ENCODE peak calls at places on chromosome 5, in nine cellular contexts. One of them, this sample, is unnamed.

GRCh38 chr5:124678478-124678877 is 68.0 kb downstream of the ZNF608 start:
- DNase-seq in lung: no peak
- DNase-seq in dorsolateral prefrontal cortex: no peak
- DNase-seq in heart left ventricle: peak
- DNase-seq in K562: no peak
- DNase-seq in coronary artery: no peak
- DNase-seq in hepatocyte: no peak
- DNase-seq in AG04450: no peak
- DNase-seq in fibroblast of lung: no peak
- DNase-seq in this sample: no peak

GRCh38 chr5:181246276-181247050 is 2.8 kb upstream of the RACK1 start:
- DNase-seq in lung: peak
- DNase-seq in dorsolateral prefrontal cortex: peak
- DNase-seq in heart left ventricle: peak
- DNase-seq in K562: peak
- DNase-seq in coronary artery: peak
- DNase-seq in hepatocyte: peak
- DNase-seq in AG04450: peak
- DNase-seq in fibroblast of lung: peak
- DNase-seq in this sample: peak

GRCh38 chr5:94613583-94613982 is 4.8 kb downstream of the KIAA0825 start:
- DNase-seq in lung: no peak
- DNase-seq in dorsolateral prefrontal cortex: no peak
- DNase-seq in heart left ventricle: no peak
- DNase-seq in K562: no peak
- DNase-seq in coronary artery: no peak
- DNase-seq in hepatocyte: peak
- DNase-seq in AG04450: no peak
- DNase-seq in fibroblast of lung: peak
- DNase-seq in this sample: no peak

GRCh38 chr5:40688127-40688756 is 8.5 kb downstream of the PTGER4 start:
- DNase-seq in lung: peak
- DNase-seq in dorsolateral prefrontal cortex: peak
- DNase-seq in heart left ventricle: peak
- DNase-seq in K562: peak
- DNase-seq in coronary artery: peak
- DNase-seq in hepatocyte: peak
- DNase-seq in AG04450: peak
- DNase-seq in fibroblast of lung: peak
- DNase-seq in this sample: peak

GRCh38 chr5:164235176-164235914 is 729.9 kb downstream of the MAT2B start:
- DNase-seq in lung: no peak
- DNase-seq in dorsolateral prefrontal cortex: no peak
- DNase-seq in heart left ventricle: no peak
- DNase-seq in K562: no peak
- DNase-seq in coronary artery: no peak
- DNase-seq in hepatocyte: peak
- DNase-seq in AG04450: peak
- DNase-seq in fibroblast of lung: peak
- DNase-seq in this sample: no peak

GRCh38 chr5:78907255-78907886 is 77.7 kb downstream of the ARSB start:
- DNase-seq in lung: no peak
- DNase-seq in dorsolateral prefrontal cortex: no peak
- DNase-seq in heart left ventricle: peak
- DNase-seq in K562: no peak
- DNase-seq in coronary artery: no peak
- DNase-seq in hepatocyte: peak
- DNase-seq in AG04450: peak
- DNase-seq in fibroblast of lung: peak
- DNase-seq in this sample: no peak

GRCh38 chr5:27437594-27438200 is 399.3 kb upstream of the CDH9 start:
- DNase-seq in lung: no peak
- DNase-seq in dorsolateral prefrontal cortex: no peak
- DNase-seq in heart left ventricle: no peak
- DNase-seq in K562: no peak
- DNase-seq in coronary artery: no peak
- DNase-seq in hepatocyte: no peak
- DNase-seq in AG04450: no peak
- DNase-seq in fibroblast of lung: peak
- DNase-seq in this sample: no peak

GRCh38 chr5:104951829-104952228 is 1389.2 kb upstream of the NUDT12 start:
- DNase-seq in lung: no peak
- DNase-seq in dorsolateral prefrontal cortex: no peak
- DNase-seq in heart left ventricle: no peak
- DNase-seq in K562: no peak
- DNase-seq in coronary artery: no peak
- DNase-seq in hepatocyte: no peak
- DNase-seq in AG04450: no peak
- DNase-seq in fibroblast of lung: no peak
- DNase-seq in this sample: no peak

GRCh38 chr5:34007116-34007674 is 655 bp downstream of the AMACR start:
- DNase-seq in lung: no peak
- DNase-seq in dorsolateral prefrontal cortex: no peak
- DNase-seq in heart left ventricle: no peak
- DNase-seq in K562: no peak
- DNase-seq in coronary artery: no peak
- DNase-seq in hepatocyte: no peak
- DNase-seq in AG04450: no peak
- DNase-seq in fibroblast of lung: no peak
- DNase-seq in this sample: no peak

GRCh38 chr5:34005211-34005610 is 2.6 kb downstream of the AMACR start:
- DNase-seq in lung: no peak
- DNase-seq in dorsolateral prefrontal cortex: no peak
- DNase-seq in heart left ventricle: no peak
- DNase-seq in K562: no peak
- DNase-seq in coronary artery: no peak
- DNase-seq in hepatocyte: no peak
- DNase-seq in AG04450: no peak
- DNase-seq in fibroblast of lung: peak
- DNase-seq in this sample: no peak

GRCh38 chr5:34009610-34010009 is 1.8 kb upstream of the AMACR start:
- DNase-seq in lung: no peak
- DNase-seq in dorsolateral prefrontal cortex: no peak
- DNase-seq in heart left ventricle: no peak
- DNase-seq in K562: no peak
- DNase-seq in coronary artery: no peak
- DNase-seq in hepatocyte: no peak
- DNase-seq in AG04450: no peak
- DNase-seq in fibroblast of lung: no peak
- DNase-seq in this sample: no peak

GRCh38 chr5:34008721-34009120 is 871 bp upstream of the AMACR start:
- DNase-seq in lung: no peak
- DNase-seq in dorsolateral prefrontal cortex: no peak
- DNase-seq in heart left ventricle: no peak
- DNase-seq in K562: no peak
- DNase-seq in coronary artery: no peak
- DNase-seq in hepatocyte: no peak
- DNase-seq in AG04450: no peak
- DNase-seq in fibroblast of lung: no peak
- DNase-seq in this sample: no peak

DNA sequence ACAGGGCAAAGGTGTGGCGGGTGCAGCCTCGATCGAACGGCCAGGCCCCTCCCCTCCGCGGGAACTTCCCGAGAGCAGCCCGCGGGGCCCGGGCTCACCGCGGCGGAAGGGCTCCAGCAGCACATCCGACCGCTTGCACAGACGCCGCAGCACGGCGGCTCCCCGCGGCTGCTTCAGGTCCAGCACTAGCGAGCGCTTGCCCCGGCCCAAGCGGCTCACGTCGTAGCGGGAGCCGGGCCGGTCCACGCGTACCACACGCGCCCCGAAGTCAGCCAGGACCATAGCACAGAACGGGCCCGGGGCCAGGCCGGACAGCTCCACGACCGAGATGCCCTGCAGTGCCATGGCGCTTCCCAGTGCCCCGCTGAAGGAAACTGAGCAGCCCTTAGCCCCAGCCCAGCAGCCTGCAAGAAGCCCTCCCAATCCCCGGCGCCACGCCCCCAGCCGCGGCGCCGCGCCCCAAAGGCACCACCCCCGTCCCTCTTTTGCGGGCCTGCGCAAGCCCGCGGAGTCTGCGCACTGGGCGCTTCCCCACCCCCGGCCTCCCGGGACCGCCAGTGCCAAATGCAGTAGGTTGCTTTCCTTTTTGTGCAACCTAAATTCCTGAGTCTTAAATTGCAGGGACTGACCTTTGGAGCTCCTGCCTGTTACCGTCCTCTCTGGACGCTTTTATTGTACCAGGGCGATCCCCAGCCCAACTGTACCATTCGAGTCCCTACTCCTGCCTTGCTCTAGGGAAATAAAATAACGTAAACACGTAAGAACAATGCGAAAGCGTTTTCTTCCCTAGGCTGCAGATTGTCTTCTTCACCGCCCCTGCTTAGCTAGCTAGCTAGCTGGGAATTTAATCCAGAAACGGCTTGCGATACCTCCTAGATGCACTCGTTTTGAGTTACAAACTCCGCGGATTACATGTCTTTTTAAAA is at the start of gene AMACR:
- DNase-seq in lung: peak
- DNase-seq in dorsolateral prefrontal cortex: peak
- DNase-seq in heart left ventricle: peak
- DNase-seq in K562: peak
- DNase-seq in coronary artery: peak
- DNase-seq in hepatocyte: peak
- DNase-seq in AG04450: peak
- DNase-seq in fibroblast of lung: peak
- DNase-seq in this sample: peak
- TF ChIP-seq CTCF in lung: no peak
- TF ChIP-seq CTCF in dorsolateral prefrontal cortex: peak
- TF ChIP-seq CTCF in heart left ventricle: no peak
- TF ChIP-seq CTCF in K562: peak
- TF ChIP-seq CTCF in coronary artery: no peak
- TF ChIP-seq CTCF in hepatocyte: no peak
- TF ChIP-seq CTCF in AG04450: peak
- TF ChIP-seq CTCF in fibroblast of lung: no peak
- TF ChIP-seq CTCF in this sample: no peak

GRCh38 chr5:139381837-139382361 is 1.2 kb downstream of the SLC23A1 start:
- DNase-seq in lung: no peak
- DNase-seq in dorsolateral prefrontal cortex: no peak
- DNase-seq in heart left ventricle: no peak
- DNase-seq in K562: no peak
- DNase-seq in coronary artery: peak
- DNase-seq in hepatocyte: no peak
- DNase-seq in AG04450: no peak
- DNase-seq in fibroblast of lung: no peak
- DNase-seq in this sample: no peak

GRCh38 chr5:139383993-139384590 is 995 bp upstream of the SLC23A1 start:
- DNase-seq in lung: no peak
- DNase-seq in dorsolateral prefrontal cortex: no peak
- DNase-seq in heart left ventricle: no peak
- DNase-seq in K562: no peak
- DNase-seq in coronary artery: peak
- DNase-seq in hepatocyte: no peak
- DNase-seq in AG04450: no peak
- DNase-seq in fibroblast of lung: no peak
- DNase-seq in this sample: no peak

GRCh38 chr5:139383275-139383992 is at the start of gene SLC23A1:
- DNase-seq in lung: no peak
- DNase-seq in dorsolateral prefrontal cortex: no peak
- DNase-seq in heart left ventricle: no peak
- DNase-seq in K562: no peak
- DNase-seq in coronary artery: peak
- DNase-seq in hepatocyte: peak
- DNase-seq in AG04450: no peak
- DNase-seq in fibroblast of lung: no peak
- DNase-seq in this sample: no peak

GRCh38 chr5:139382371-139382770 is 726 bp downstream of the SLC23A1 start:
- DNase-seq in lung: no peak
- DNase-seq in dorsolateral prefrontal cortex: no peak
- DNase-seq in heart left ventricle: no peak
- DNase-seq in K562: no peak
- DNase-seq in coronary artery: peak
- DNase-seq in hepatocyte: no peak
- DNase-seq in AG04450: no peak
- DNase-seq in fibroblast of lung: no peak
- DNase-seq in this sample: no peak

GRCh38 chr5:139382781-139383180 is 316 bp downstream of the SLC23A1 start:
- DNase-seq in lung: no peak
- DNase-seq in dorsolateral prefrontal cortex: no peak
- DNase-seq in heart left ventricle: no peak
- DNase-seq in K562: no peak
- DNase-seq in coronary artery: no peak
- DNase-seq in hepatocyte: no peak
- DNase-seq in AG04450: no peak
- DNase-seq in fibroblast of lung: no peak
- DNase-seq in this sample: no peak
- H3K4me3 ChIP-seq in lung: no peak
- H3K4me3 ChIP-seq in dorsolateral prefrontal cortex: no peak
- H3K4me3 ChIP-seq in heart left ventricle: no peak
- H3K4me3 ChIP-seq in K562: no peak
- H3K4me3 ChIP-seq in coronary artery: no peak
- H3K4me3 ChIP-seq in hepatocyte: no peak
- H3K4me3 ChIP-seq in AG04450: no peak
- H3K4me3 ChIP-seq in fibroblast of lung: no peak
- H3K4me3 ChIP-seq in this sample: no peak

DNA sequence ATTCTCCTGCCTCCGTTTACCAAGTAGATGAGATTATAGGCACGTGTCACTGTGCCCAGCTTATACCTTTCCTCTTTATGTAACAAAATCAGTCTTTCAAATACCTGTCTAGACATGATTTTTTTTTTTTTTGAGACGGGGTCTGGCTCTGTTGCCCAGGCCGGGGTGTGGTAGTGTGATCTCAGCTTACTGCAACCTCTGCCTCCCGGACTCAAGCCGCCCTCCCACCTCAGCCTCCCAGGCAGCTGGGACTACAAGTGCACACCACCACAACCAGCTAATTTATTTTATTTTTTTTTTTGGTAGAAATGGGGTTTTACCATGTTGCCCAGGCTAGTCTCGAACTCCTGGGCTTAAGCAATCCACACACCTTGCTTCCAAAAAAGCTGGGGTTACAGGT is 13.2 kb downstream of the NADK2 start:
- DNase-seq in lung: no peak
- DNase-seq in dorsolateral prefrontal cortex: no peak
- DNase-seq in heart left ventricle: no peak
- DNase-seq in K562: no peak
- DNase-seq in coronary artery: no peak
- DNase-seq in hepatocyte: no peak
- DNase-seq in AG04450: no peak
- DNase-seq in fibroblast of lung: no peak
- DNase-seq in this sample: no peak
- H3K27ac ChIP-seq in lung: no peak
- H3K27ac ChIP-seq in dorsolateral prefrontal cortex: no peak
- H3K27ac ChIP-seq in heart left ventricle: no peak
- H3K27ac ChIP-seq in K562: no peak
- H3K27ac ChIP-seq in coronary artery: no peak
- H3K27ac ChIP-seq in hepatocyte: peak
- H3K27ac ChIP-seq in AG04450: peak
- H3K27ac ChIP-seq in fibroblast of lung: no peak
- H3K27ac ChIP-seq in this sample: no peak

DNA sequence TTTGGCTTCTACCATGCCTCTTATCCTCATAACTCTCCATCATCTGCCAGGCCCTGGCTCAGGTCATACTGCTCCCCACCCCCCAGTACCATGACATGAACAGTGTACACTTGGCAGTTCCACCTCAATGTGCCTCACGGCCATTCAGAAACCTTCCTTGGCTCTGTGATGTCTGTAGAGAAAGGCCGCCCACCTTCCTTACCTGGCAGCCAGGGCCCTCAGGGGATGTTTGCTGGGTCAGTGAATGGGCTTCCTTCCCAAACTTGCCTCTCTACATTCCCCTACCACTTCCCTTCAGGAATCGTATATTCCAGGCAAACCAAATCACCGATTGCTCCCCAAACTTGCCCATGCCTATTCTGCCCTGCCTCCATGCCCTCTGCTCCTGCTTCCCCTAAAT is 101.1 kb downstream of the PSD2 start:
- DNase-seq in lung: no peak
- DNase-seq in dorsolateral prefrontal cortex: no peak
- DNase-seq in heart left ventricle: no peak
- DNase-seq in K562: no peak
- DNase-seq in coronary artery: no peak
- DNase-seq in hepatocyte: no peak
- DNase-seq in AG04450: no peak
- DNase-seq in fibroblast of lung: no peak
- DNase-seq in this sample: no peak
- TF ChIP-seq CTCF in lung: no peak
- TF ChIP-seq CTCF in dorsolateral prefrontal cortex: no peak
- TF ChIP-seq CTCF in heart left ventricle: no peak
- TF ChIP-seq CTCF in K562: no peak
- TF ChIP-seq CTCF in coronary artery: no peak
- TF ChIP-seq CTCF in hepatocyte: no peak
- TF ChIP-seq CTCF in AG04450: no peak
- TF ChIP-seq CTCF in fibroblast of lung: no peak
- TF ChIP-seq CTCF in this sample: no peak

This sample was measured in right atrium auricular region.